ENCODE peak calls at places on chromosomes 2 and 18, in seven cellular contexts. K is ELR; G is NCI-H774; H is activated T-helper 1 cell treated with anti-CD3 and anti-CD28 coated beads, Interleukin-2, amount 50 U/mL, for 16 hours; U is SJSA1; Q is osteocyte; W is posterior cingulate gyrus. L is an unnamed sample.

GRCh38 chr2:174495365-174496012 is 8.7 kb upstream of the GPR155 start:
- DNase-seq in H (no peak), W (no peak), K (no peak), G (peak; percentile 8), U (no peak), Q (no peak), L (no peak)

GRCh38 chr2:133986076-133986837 is 267.6 kb upstream of the MGAT5 start:
- DNase-seq in W (no peak), H (no peak), K (peak; percentile 20), G (no peak), U (no peak), Q (peak; percentile 51), L (peak; percentile 12)

GRCh38 chr2:54191361-54192130 is 64.5 kb downstream of the TSPYL6 start:
- DNase-seq in H (no peak), K (no peak), U (no peak), Q (no peak), W (no peak), G (no peak), L (no peak)

GRCh38 chr2:107588960-107589542 is 237.6 kb upstream of the RGPD4 start:
- DNase-seq in Q (no peak), W (no peak), K (peak; percentile 61), H (no peak), G (peak; percentile 51), U (no peak), L (peak; percentile 44)

GRCh38 chr18:3554091-3554601 is 104.2 kb downstream of the TGIF1 start:
- DNase-seq in H (no peak), G (no peak), Q (no peak), K (peak; percentile 4), U (no peak), W (no peak), L (no peak)

GRCh38 chr18:43277164-43277600 is at the start of gene SYT4:
- DNase-seq in W (peak; percentile 75), G (peak; percentile 87), H (no peak), K (no peak), Q (no peak), U (no peak), L (peak; percentile 43)

GRCh38 chr18:23307567-23308295 is 145.4 kb upstream of the RIOK3 start:
- DNase-seq in U (peak; percentile 41), Q (no peak), W (no peak), G (no peak), K (peak; percentile 94), H (no peak), L (peak; percentile 66)

GRCh38 chr2:230777681-230778080 is 65.0 kb downstream of the CAB39 start:
- DNase-seq in Q (no peak), W (no peak), G (no peak), H (no peak), K (peak; percentile 80), U (peak; percentile 60), L (no peak)

GRCh38 chr2:11938196-11938595 is 191.8 kb downstream of the LPIN1 start:
- DNase-seq in K (no peak), H (no peak), Q (no peak), G (no peak), W (no peak), U (no peak), L (peak; percentile 60)

GRCh38 chr2:228819701-228820100 is 451.4 kb downstream of the PID1 start:
- DNase-seq in U (no peak), W (no peak), G (no peak), K (peak; percentile 94), H (no peak), Q (no peak), L (peak; percentile 8)

GRCh38 chr18:35311506-35311905 is 21.5 kb upstream of the ZSCAN30 start:
- DNase-seq in U (no peak), G (no peak), K (peak; percentile 55), W (no peak), Q (no peak), H (no peak), L (peak; percentile 37)

GRCh38 chr2:8535821-8536685 is 145.8 kb upstream of the ID2 start:
- DNase-seq in Q (no peak), H (no peak), K (no peak), U (no peak), G (no peak), W (peak; percentile 70), L (no peak)

GRCh38 chr2:176140130-176140519 is 10.6 kb downstream of the HOXD8 start:
- DNase-seq in H (no peak), U (no peak), W (no peak), G (no peak), Q (no peak), K (no peak), L (no peak)

GRCh38 chr2:201754683-201755415 is 25.9 kb downstream of the ALS2 start:
- DNase-seq in Q (no peak), K (peak; percentile 43), G (no peak), W (no peak), U (peak; percentile 28), H (no peak), L (no peak)

GRCh38 chr2:238573065-238573778 is 146.5 kb downstream of the ASB1 start:
- DNase-seq in K (peak; percentile 30), U (no peak), Q (no peak), H (no peak), W (no peak), G (no peak), L (no peak)

GRCh38 chr18:35142270-35142605 is 98.6 kb upstream of the ZNF397 start:
- DNase-seq in K (no peak), H (no peak), G (no peak), U (no peak), W (no peak), Q (no peak), L (no peak)

GRCh38 chr2:5315512-5315911 is 376.7 kb upstream of the SOX11 start:
- DNase-seq in K (no peak), Q (no peak), U (no peak), W (no peak), G (peak; percentile 15), H (no peak), L (no peak)

GRCh38 chr2:42314892-42315468 is 46.0 kb downstream of the COX7A2L start:
- DNase-seq in U (peak; percentile 68), W (no peak), G (no peak), Q (no peak), H (no peak), K (peak; percentile 92), L (peak; percentile 89)

GRCh38 chr2:23379220-23379695 is 5.7 kb upstream of the KLHL29 start:
- DNase-seq in W (no peak), Q (no peak), U (no peak), H (no peak), K (peak; percentile 26), G (no peak), L (no peak)

GRCh38 chr2:240981871-240982800 is 16.3 kb upstream of the SNED1 start:
- DNase-seq in Q (no peak), G (no peak), W (no peak), K (no peak), H (no peak), U (no peak), L (no peak)

L was measured in LHCN-M2.